ENCODE peak calls at places on chromosomes 11 and 22, in five cellular contexts. One of them, this sample, is unnamed. For H3K9me3, the result is how much of the 10 kb centered on the place peaks cover.

GRCh38 chr11:33699515-33700424 is 856 bp downstream of the C11orf91 start:
- DNase-seq in MG63: no peak
- DNase-seq in CD4-positive, alpha-beta memory T cell: no peak
- DNase-seq in psoas muscle: peak
- DNase-seq in lower lobe of right lung: peak
- DNase-seq in this sample: no peak

GRCh38 chr11:27701262-27702105 is 1.2 kb upstream of the BDNF start:
- DNase-seq in psoas muscle: peak
- DNase-seq in lower lobe of right lung: no peak
- DNase-seq in MG63: peak
- DNase-seq in CD4-positive, alpha-beta memory T cell: no peak
- DNase-seq in this sample: no peak

GRCh38 chr11:130634981-130635473 is 186.6 kb downstream of the ADAMTS15 start:
- DNase-seq in CD4-positive, alpha-beta memory T cell: no peak
- DNase-seq in psoas muscle: peak
- DNase-seq in MG63: peak
- DNase-seq in lower lobe of right lung: no peak
- DNase-seq in this sample: no peak

GRCh38 chr22:38418589-38418988 is 36.4 kb downstream of the KCNJ4 start:
- DNase-seq in lower lobe of right lung: peak
- DNase-seq in CD4-positive, alpha-beta memory T cell: no peak
- DNase-seq in MG63: no peak
- DNase-seq in psoas muscle: no peak
- DNase-seq in this sample: no peak

GRCh38 chr22:17780116-17780740 is 6.0 kb upstream of the BID start:
- DNase-seq in lower lobe of right lung: no peak
- DNase-seq in CD4-positive, alpha-beta memory T cell: no peak
- DNase-seq in psoas muscle: no peak
- DNase-seq in MG63: no peak
- DNase-seq in this sample: no peak

GRCh38 chr11:69554849-69555248 is 73.4 kb downstream of the LINC01488 start:
- DNase-seq in MG63: no peak
- DNase-seq in CD4-positive, alpha-beta memory T cell: no peak
- DNase-seq in lower lobe of right lung: no peak
- DNase-seq in psoas muscle: no peak
- DNase-seq in this sample: no peak

GRCh38 chr11:77322926-77323590 is 21.6 kb upstream of the GDPD4 start:
- DNase-seq in CD4-positive, alpha-beta memory T cell: no peak
- DNase-seq in psoas muscle: no peak
- DNase-seq in lower lobe of right lung: no peak
- DNase-seq in MG63: no peak
- DNase-seq in this sample: no peak

GRCh38 chr11:15101072-15101701 is 13.5 kb upstream of the INSC start:
- DNase-seq in psoas muscle: peak
- DNase-seq in MG63: peak
- DNase-seq in CD4-positive, alpha-beta memory T cell: no peak
- DNase-seq in lower lobe of right lung: peak
- DNase-seq in this sample: no peak

DNA sequence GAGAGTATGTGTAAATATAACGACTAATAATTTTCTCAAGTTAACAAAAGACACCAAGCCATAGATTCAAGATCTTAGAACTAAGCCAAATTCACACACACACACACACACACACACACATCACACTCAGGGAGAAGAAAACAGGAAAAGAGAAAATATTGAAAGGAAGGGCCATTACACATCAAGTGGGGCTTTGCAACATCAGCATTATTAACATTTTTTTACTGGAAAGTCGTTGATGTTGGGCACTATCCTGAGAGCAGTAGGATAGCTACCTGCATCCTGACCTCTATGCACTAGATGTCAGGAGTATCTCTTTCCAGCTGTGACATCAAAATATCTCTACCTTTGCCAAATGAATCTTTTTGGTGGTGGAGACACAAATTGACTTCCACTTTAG is 8.9 kb downstream of the OR5D16 start:
- DNase-seq in CD4-positive, alpha-beta memory T cell: no peak
- DNase-seq in lower lobe of right lung: no peak
- DNase-seq in psoas muscle: no peak
- DNase-seq in MG63: no peak
- DNase-seq in this sample: no peak
- H3K9me3 ChIP-seq in CD4-positive, alpha-beta memory T cell: under half
- H3K9me3 ChIP-seq in lower lobe of right lung: under half
- H3K9me3 ChIP-seq in psoas muscle: under half
- H3K9me3 ChIP-seq in MG63: under half
- H3K9me3 ChIP-seq in this sample: under half

GRCh38 chr11:116224154-116224888 is 548.5 kb downstream of the BUD13 start:
- DNase-seq in CD4-positive, alpha-beta memory T cell: no peak
- DNase-seq in psoas muscle: peak
- DNase-seq in lower lobe of right lung: no peak
- DNase-seq in MG63: peak
- DNase-seq in this sample: peak

GRCh38 chr11:116224889-116225200 is 547.9 kb downstream of the BUD13 start:
- DNase-seq in MG63: no peak
- DNase-seq in CD4-positive, alpha-beta memory T cell: no peak
- DNase-seq in lower lobe of right lung: no peak
- DNase-seq in psoas muscle: no peak
- DNase-seq in this sample: no peak

GRCh38 chr11:116225236-116225635 is 547.6 kb downstream of the BUD13 start:
- DNase-seq in CD4-positive, alpha-beta memory T cell: no peak
- DNase-seq in lower lobe of right lung: no peak
- DNase-seq in psoas muscle: no peak
- DNase-seq in MG63: no peak
- DNase-seq in this sample: no peak

GRCh38 chr11:116225784-116226410 is 546.9 kb downstream of the BUD13 start:
- DNase-seq in CD4-positive, alpha-beta memory T cell: no peak
- DNase-seq in MG63: no peak
- DNase-seq in lower lobe of right lung: no peak
- DNase-seq in psoas muscle: no peak
- DNase-seq in this sample: no peak

DNA sequence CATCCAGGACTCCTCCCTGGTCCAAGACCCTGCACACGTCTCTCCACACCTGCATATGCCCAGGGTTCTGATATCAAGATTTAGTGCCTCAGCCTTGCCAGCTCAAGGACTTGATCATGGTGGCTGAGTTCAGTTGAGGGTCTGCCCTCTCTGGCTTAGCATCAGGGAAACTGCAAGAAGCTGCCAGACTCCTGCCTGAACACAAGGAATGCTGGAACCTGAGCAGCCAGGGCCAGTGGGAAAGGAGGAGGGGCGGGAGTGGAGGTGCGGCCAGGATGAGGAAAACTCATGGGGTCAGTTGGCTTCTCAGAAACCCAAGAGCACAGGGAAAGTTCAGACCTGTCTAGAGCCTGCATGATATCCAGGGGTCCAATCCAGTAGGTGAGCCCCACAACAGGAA is 546.1 kb downstream of the BUD13 start:
- DNase-seq in psoas muscle: no peak
- DNase-seq in MG63: no peak
- DNase-seq in CD4-positive, alpha-beta memory T cell: no peak
- DNase-seq in lower lobe of right lung: no peak
- DNase-seq in this sample: no peak
- H3K9me3 ChIP-seq in psoas muscle: under half
- H3K9me3 ChIP-seq in MG63: under half
- H3K9me3 ChIP-seq in CD4-positive, alpha-beta memory T cell: under half
- H3K9me3 ChIP-seq in lower lobe of right lung: under half
- H3K9me3 ChIP-seq in this sample: under half

DNA sequence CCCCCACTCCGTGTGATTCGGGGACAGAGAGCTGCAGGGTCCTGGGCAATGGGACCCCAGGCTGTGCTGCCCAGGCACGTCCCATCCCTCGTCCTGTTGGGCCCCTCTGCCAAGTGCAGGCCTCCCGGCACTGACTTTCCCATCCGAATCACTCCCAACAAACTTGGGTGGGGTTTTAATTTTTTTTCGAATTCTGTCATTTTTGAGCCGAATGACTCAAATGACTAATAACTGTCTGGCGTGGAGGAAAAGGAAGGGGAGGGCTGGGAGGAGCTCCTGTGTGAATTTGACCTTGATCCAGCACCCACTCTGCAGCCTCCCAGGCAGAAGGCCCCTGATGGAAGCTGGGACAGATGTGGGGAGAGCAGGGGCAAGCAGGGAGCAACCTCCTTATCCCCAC is 1173.2 kb downstream of the BRD1 start:
- DNase-seq in psoas muscle: no peak
- DNase-seq in lower lobe of right lung: no peak
- DNase-seq in MG63: peak
- DNase-seq in CD4-positive, alpha-beta memory T cell: no peak
- DNase-seq in this sample: no peak
- H3K9me3 ChIP-seq in psoas muscle: under half
- H3K9me3 ChIP-seq in lower lobe of right lung: under half
- H3K9me3 ChIP-seq in MG63: under half
- H3K9me3 ChIP-seq in CD4-positive, alpha-beta memory T cell: under half
- H3K9me3 ChIP-seq in this sample: under half

DNA sequence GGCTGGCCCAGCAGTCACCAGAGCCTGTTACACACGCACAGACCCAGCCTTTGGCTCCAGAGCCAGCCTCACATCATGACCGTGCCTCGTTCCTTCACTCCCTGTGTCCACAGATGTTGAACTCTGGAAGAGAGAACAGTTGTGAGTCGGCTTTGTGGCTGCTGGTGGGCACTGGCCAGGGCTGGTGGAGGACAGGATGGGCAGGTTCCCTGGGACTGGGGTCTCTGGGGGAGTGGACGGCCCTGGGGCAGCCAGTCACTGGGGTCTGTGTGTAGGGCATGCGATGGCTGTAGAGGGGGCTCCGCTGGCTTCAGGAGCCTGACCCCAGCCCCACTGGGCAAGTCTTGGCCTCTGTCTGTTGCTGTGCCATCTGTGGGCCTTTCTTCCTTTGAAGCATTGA is 1070.1 kb downstream of the BRD1 start:
- DNase-seq in psoas muscle: no peak
- DNase-seq in lower lobe of right lung: peak
- DNase-seq in CD4-positive, alpha-beta memory T cell: no peak
- DNase-seq in MG63: no peak
- DNase-seq in this sample: no peak
- H3K9me3 ChIP-seq in psoas muscle: under half
- H3K9me3 ChIP-seq in lower lobe of right lung: under half
- H3K9me3 ChIP-seq in CD4-positive, alpha-beta memory T cell: under half
- H3K9me3 ChIP-seq in MG63: under half
- H3K9me3 ChIP-seq in this sample: under half